ENCODE peak calls at places on chromosomes 7 and 10, in eight cellular contexts. One of them, this sample, is unnamed.

GRCh38 chr10:28681345-28681763 is 4.0 kb downstream of the BAMBI start:
- DNase-seq in cardiac muscle cell: peak
- DNase-seq in mesendoderm: peak
- DNase-seq in HCT116: no peak
- DNase-seq in effector memory CD4-positive, alpha-beta T cell: no peak
- DNase-seq in neuronal stem cell: no peak
- DNase-seq in RWPE1: no peak
- DNase-seq in HepG2: no peak
- DNase-seq in this sample: no peak

GRCh38 chr10:73785721-73786511 is 510 bp downstream of the ZSWIM8 start:
- DNase-seq in cardiac muscle cell: peak
- DNase-seq in mesendoderm: peak
- DNase-seq in HCT116: no peak
- DNase-seq in effector memory CD4-positive, alpha-beta T cell: peak
- DNase-seq in neuronal stem cell: no peak
- DNase-seq in RWPE1: no peak
- DNase-seq in HepG2: no peak
- DNase-seq in this sample: no peak

GRCh38 chr10:58412502-58412961 is 27.3 kb downstream of the TFAM start:
- DNase-seq in cardiac muscle cell: no peak
- DNase-seq in mesendoderm: peak
- DNase-seq in HCT116: no peak
- DNase-seq in effector memory CD4-positive, alpha-beta T cell: no peak
- DNase-seq in neuronal stem cell: no peak
- DNase-seq in RWPE1: no peak
- DNase-seq in HepG2: peak
- DNase-seq in this sample: no peak

GRCh38 chr7:41803569-41803968 is 100.7 kb upstream of the INHBA start:
- DNase-seq in cardiac muscle cell: no peak
- DNase-seq in mesendoderm: no peak
- DNase-seq in HCT116: no peak
- DNase-seq in effector memory CD4-positive, alpha-beta T cell: no peak
- DNase-seq in neuronal stem cell: no peak
- DNase-seq in RWPE1: no peak
- DNase-seq in HepG2: no peak
- DNase-seq in this sample: no peak

GRCh38 chr10:132187421-132188138 is 832 bp downstream of the DPYSL4 start:
- DNase-seq in cardiac muscle cell: peak
- DNase-seq in mesendoderm: no peak
- DNase-seq in HCT116: no peak
- DNase-seq in effector memory CD4-positive, alpha-beta T cell: no peak
- DNase-seq in neuronal stem cell: no peak
- DNase-seq in RWPE1: no peak
- DNase-seq in HepG2: no peak
- DNase-seq in this sample: no peak

GRCh38 chr7:80428161-80429054 is 83.5 kb downstream of the GNAT3 start:
- DNase-seq in cardiac muscle cell: peak
- DNase-seq in mesendoderm: peak
- DNase-seq in HCT116: peak
- DNase-seq in effector memory CD4-positive, alpha-beta T cell: no peak
- DNase-seq in neuronal stem cell: peak
- DNase-seq in RWPE1: peak
- DNase-seq in HepG2: peak
- DNase-seq in this sample: no peak

GRCh38 chr10:120962386-120963052 is 111.4 kb downstream of the WDR11 start:
- DNase-seq in cardiac muscle cell: no peak
- DNase-seq in mesendoderm: no peak
- DNase-seq in HCT116: no peak
- DNase-seq in effector memory CD4-positive, alpha-beta T cell: no peak
- DNase-seq in neuronal stem cell: no peak
- DNase-seq in RWPE1: no peak
- DNase-seq in HepG2: no peak
- DNase-seq in this sample: no peak

GRCh38 chr7:50982626-50983025 is 199.9 kb upstream of the GRB10 start:
- DNase-seq in cardiac muscle cell: no peak
- DNase-seq in mesendoderm: peak
- DNase-seq in HCT116: no peak
- DNase-seq in effector memory CD4-positive, alpha-beta T cell: no peak
- DNase-seq in neuronal stem cell: no peak
- DNase-seq in RWPE1: no peak
- DNase-seq in HepG2: no peak
- DNase-seq in this sample: no peak

GRCh38 chr7:101631224-101631714 is 2.2 kb upstream of the MYL10 start:
- DNase-seq in cardiac muscle cell: no peak
- DNase-seq in mesendoderm: peak
- DNase-seq in HCT116: no peak
- DNase-seq in effector memory CD4-positive, alpha-beta T cell: no peak
- DNase-seq in neuronal stem cell: no peak
- DNase-seq in RWPE1: peak
- DNase-seq in HepG2: no peak
- DNase-seq in this sample: no peak

GRCh38 chr7:22223841-22224240 is 133.1 kb downstream of the RAPGEF5 start:
- DNase-seq in cardiac muscle cell: no peak
- DNase-seq in mesendoderm: no peak
- DNase-seq in HCT116: no peak
- DNase-seq in effector memory CD4-positive, alpha-beta T cell: no peak
- DNase-seq in neuronal stem cell: no peak
- DNase-seq in RWPE1: no peak
- DNase-seq in HepG2: no peak
- DNase-seq in this sample: no peak

GRCh38 chr7:22354462-22354861 is 2.5 kb downstream of the RAPGEF5 start:
- DNase-seq in cardiac muscle cell: no peak
- DNase-seq in mesendoderm: no peak
- DNase-seq in HCT116: no peak
- DNase-seq in effector memory CD4-positive, alpha-beta T cell: no peak
- DNase-seq in neuronal stem cell: no peak
- DNase-seq in RWPE1: no peak
- DNase-seq in HepG2: no peak
- DNase-seq in this sample: no peak

GRCh38 chr7:138663741-138664710 is 37.1 kb downstream of the SVOPL start:
- DNase-seq in cardiac muscle cell: peak
- DNase-seq in mesendoderm: peak
- DNase-seq in HCT116: no peak
- DNase-seq in effector memory CD4-positive, alpha-beta T cell: no peak
- DNase-seq in neuronal stem cell: no peak
- DNase-seq in RWPE1: peak
- DNase-seq in HepG2: no peak
- DNase-seq in this sample: peak

DNA sequence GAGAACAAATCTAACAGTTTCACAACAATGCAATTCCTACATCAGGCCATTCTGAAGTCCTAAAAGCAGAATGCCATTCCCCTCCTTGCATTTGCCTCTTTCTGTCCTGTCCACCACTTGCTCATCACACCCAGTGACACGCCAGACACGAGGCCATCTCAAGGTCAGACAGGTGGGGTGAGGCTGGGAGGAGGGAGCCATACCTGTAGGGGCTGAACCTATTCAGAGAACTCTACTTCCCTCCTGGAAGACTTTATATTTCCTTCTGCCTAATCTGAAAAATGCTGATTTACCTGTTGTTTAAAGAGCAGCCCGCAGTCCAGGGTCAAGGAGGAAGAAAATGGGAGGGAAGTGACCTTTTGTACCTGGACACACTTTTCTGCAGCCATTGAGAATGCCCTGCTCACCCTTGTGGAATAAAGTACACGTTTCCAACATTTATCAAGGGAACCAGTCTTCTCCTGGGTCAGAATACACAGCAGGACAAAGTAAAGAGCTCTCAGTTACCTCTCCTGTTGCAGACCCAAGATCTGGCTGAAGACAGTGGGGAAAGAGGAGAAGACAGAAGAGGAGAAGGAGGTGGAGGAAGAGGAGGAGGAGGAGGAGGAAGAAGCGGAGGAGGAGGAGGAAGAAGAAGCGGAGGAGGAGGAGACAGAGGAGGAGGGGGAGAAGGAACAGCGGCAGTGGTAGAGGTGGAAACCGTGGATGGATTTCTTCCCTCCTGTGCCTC is 1.1 kb upstream of the BLNK start:
- DNase-seq in cardiac muscle cell: no peak
- DNase-seq in mesendoderm: no peak
- DNase-seq in HCT116: no peak
- DNase-seq in effector memory CD4-positive, alpha-beta T cell: no peak
- DNase-seq in neuronal stem cell: no peak
- DNase-seq in RWPE1: no peak
- DNase-seq in HepG2: no peak
- DNase-seq in this sample: no peak
- H3K27ac ChIP-seq in cardiac muscle cell: no peak
- H3K27ac ChIP-seq in mesendoderm: no peak
- H3K27ac ChIP-seq in HCT116: no peak
- H3K27ac ChIP-seq in effector memory CD4-positive, alpha-beta T cell: no peak
- H3K27ac ChIP-seq in neuronal stem cell: no peak
- H3K27ac ChIP-seq in RWPE1: no peak
- H3K27ac ChIP-seq in HepG2: no peak
- H3K27ac ChIP-seq in this sample: peak

DNA sequence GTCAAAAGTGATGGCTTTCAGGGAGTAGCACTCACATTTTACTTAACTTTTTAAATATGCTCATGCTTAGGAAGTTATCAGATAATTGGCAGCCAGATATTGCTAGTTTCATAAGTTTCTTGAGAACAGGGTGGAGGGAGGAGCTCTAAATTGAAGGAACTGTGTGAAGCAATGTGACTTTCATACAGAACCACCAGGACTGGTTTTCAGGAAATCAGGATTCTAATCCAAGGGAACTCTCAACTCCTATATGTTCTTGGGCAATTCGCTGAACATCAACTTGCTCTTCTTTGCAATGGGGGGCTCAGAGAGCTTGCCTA is 2.8 kb upstream of the C7orf25 start:
- DNase-seq in cardiac muscle cell: no peak
- DNase-seq in mesendoderm: no peak
- DNase-seq in HCT116: no peak
- DNase-seq in effector memory CD4-positive, alpha-beta T cell: no peak
- DNase-seq in neuronal stem cell: no peak
- DNase-seq in RWPE1: no peak
- DNase-seq in HepG2: no peak
- DNase-seq in this sample: no peak
- H3K27ac ChIP-seq in cardiac muscle cell: no peak
- H3K27ac ChIP-seq in mesendoderm: no peak
- H3K27ac ChIP-seq in HCT116: no peak
- H3K27ac ChIP-seq in effector memory CD4-positive, alpha-beta T cell: no peak
- H3K27ac ChIP-seq in neuronal stem cell: no peak
- H3K27ac ChIP-seq in RWPE1: no peak
- H3K27ac ChIP-seq in HepG2: no peak
- H3K27ac ChIP-seq in this sample: no peak

DNA sequence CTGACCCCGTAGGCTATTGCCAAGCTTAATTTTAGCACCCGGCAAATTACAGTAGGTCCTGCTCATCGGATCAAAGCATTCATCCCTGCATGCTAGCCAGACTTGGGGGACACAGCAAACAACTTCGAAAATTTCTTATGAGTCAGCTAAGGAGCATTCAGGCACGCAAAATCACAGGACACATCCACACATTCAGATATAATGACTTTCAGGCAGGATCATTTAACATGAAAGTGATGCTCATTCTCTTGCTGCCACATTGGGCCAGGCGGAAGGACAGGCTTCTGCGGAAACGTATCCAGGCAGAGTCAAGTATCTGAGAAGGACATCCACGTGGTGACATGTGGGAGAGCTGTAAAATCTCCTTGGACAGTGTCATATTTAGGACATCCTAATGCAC is 474.0 kb upstream of the NRP1 start:
- DNase-seq in cardiac muscle cell: no peak
- DNase-seq in mesendoderm: no peak
- DNase-seq in HCT116: no peak
- DNase-seq in effector memory CD4-positive, alpha-beta T cell: no peak
- DNase-seq in neuronal stem cell: no peak
- DNase-seq in RWPE1: no peak
- DNase-seq in HepG2: no peak
- DNase-seq in this sample: no peak
- H3K27ac ChIP-seq in cardiac muscle cell: no peak
- H3K27ac ChIP-seq in mesendoderm: no peak
- H3K27ac ChIP-seq in HCT116: no peak
- H3K27ac ChIP-seq in effector memory CD4-positive, alpha-beta T cell: no peak
- H3K27ac ChIP-seq in neuronal stem cell: no peak
- H3K27ac ChIP-seq in RWPE1: no peak
- H3K27ac ChIP-seq in HepG2: no peak
- H3K27ac ChIP-seq in this sample: no peak

GRCh38 chr10:30702860-30703259 is 73.3 kb upstream of the LYZL2 start:
- DNase-seq in cardiac muscle cell: no peak
- DNase-seq in mesendoderm: no peak
- DNase-seq in HCT116: no peak
- DNase-seq in effector memory CD4-positive, alpha-beta T cell: no peak
- DNase-seq in neuronal stem cell: no peak
- DNase-seq in RWPE1: no peak
- DNase-seq in HepG2: no peak
- DNase-seq in this sample: no peak

GRCh38 chr10:30705625-30706149 is 76.1 kb upstream of the LYZL2 start:
- DNase-seq in cardiac muscle cell: no peak
- DNase-seq in mesendoderm: peak
- DNase-seq in HCT116: no peak
- DNase-seq in effector memory CD4-positive, alpha-beta T cell: no peak
- DNase-seq in neuronal stem cell: no peak
- DNase-seq in RWPE1: no peak
- DNase-seq in HepG2: no peak
- DNase-seq in this sample: no peak

GRCh38 chr10:30701471-30702173 is 72.1 kb upstream of the LYZL2 start:
- DNase-seq in cardiac muscle cell: no peak
- DNase-seq in mesendoderm: peak
- DNase-seq in HCT116: no peak
- DNase-seq in effector memory CD4-positive, alpha-beta T cell: peak
- DNase-seq in neuronal stem cell: no peak
- DNase-seq in RWPE1: no peak
- DNase-seq in HepG2: no peak
- DNase-seq in this sample: no peak

GRCh38 chr10:30705086-30705624 is 75.6 kb upstream of the LYZL2 start:
- DNase-seq in cardiac muscle cell: no peak
- DNase-seq in mesendoderm: no peak
- DNase-seq in HCT116: no peak
- DNase-seq in effector memory CD4-positive, alpha-beta T cell: peak
- DNase-seq in neuronal stem cell: no peak
- DNase-seq in RWPE1: no peak
- DNase-seq in HepG2: no peak
- DNase-seq in this sample: no peak

GRCh38 chr10:30704016-30704600 is 74.6 kb upstream of the LYZL2 start:
- DNase-seq in cardiac muscle cell: no peak
- DNase-seq in mesendoderm: no peak
- DNase-seq in HCT116: no peak
- DNase-seq in effector memory CD4-positive, alpha-beta T cell: no peak
- DNase-seq in neuronal stem cell: no peak
- DNase-seq in RWPE1: no peak
- DNase-seq in HepG2: no peak
- DNase-seq in this sample: no peak
- H3K27ac ChIP-seq in cardiac muscle cell: no peak
- H3K27ac ChIP-seq in mesendoderm: no peak
- H3K27ac ChIP-seq in HCT116: no peak
- H3K27ac ChIP-seq in effector memory CD4-positive, alpha-beta T cell: peak
- H3K27ac ChIP-seq in neuronal stem cell: no peak
- H3K27ac ChIP-seq in RWPE1: no peak
- H3K27ac ChIP-seq in HepG2: no peak
- H3K27ac ChIP-seq in this sample: no peak

DNA sequence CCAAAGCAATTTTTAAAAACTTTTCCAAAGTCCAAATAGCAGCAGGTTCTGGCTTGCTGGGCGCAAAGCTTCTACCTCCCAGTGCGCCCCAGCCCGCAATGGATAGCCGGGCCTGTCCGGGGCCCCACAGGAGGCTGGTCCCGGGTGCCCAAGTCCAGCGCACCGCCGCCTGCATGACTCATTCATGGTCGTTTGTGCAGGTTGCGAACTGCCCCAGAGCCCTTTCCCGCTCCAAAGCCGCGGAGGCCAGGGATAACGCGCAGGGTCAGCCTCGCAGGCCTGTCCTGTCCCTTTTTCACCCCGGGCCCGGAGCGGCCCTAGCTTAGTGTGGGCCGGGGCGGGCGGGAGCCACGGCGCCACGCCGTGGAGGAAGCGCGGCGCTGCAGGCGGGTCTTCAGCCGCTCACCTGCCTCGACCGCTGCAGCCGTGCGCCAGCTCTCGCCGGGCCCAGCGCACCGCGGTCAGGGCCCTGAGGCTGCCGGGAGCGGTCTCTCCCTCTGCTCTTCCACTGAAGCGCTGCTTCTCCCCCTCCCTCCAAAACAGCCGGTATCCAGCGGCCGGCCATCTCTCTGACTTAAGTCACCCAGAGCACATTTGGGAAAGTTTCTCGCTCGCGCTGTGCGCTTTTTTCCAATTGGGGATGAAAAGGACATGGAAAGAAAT is 1.7 kb upstream of the EGR2 start:
- DNase-seq in cardiac muscle cell: peak
- DNase-seq in mesendoderm: peak
- DNase-seq in HCT116: peak
- DNase-seq in effector memory CD4-positive, alpha-beta T cell: peak
- DNase-seq in neuronal stem cell: peak
- DNase-seq in RWPE1: peak
- DNase-seq in HepG2: peak
- DNase-seq in this sample: peak
- H3K27ac ChIP-seq in cardiac muscle cell: no peak
- H3K27ac ChIP-seq in mesendoderm: no peak
- H3K27ac ChIP-seq in HCT116: no peak
- H3K27ac ChIP-seq in effector memory CD4-positive, alpha-beta T cell: peak
- H3K27ac ChIP-seq in neuronal stem cell: no peak
- H3K27ac ChIP-seq in RWPE1: peak
- H3K27ac ChIP-seq in HepG2: no peak
- H3K27ac ChIP-seq in this sample: no peak